ENCODE peak calls at places on chromosome 1, in six cellular contexts. T, F, K, H, A and M are unnamed samples.

GRCh38 chr1:66788231-66788939 is 12.7 kb downstream of the INSL5 start:
- DNase-seq in K (no peak), F (no peak), T (peak), H (no peak), A (peak), M (no peak)

GRCh38 chr1:33060579-33061083 is 20.3 kb upstream of the AZIN2 start:
- DNase-seq in A (no peak), T (no peak), H (no peak), K (peak), F (peak), M (peak)

GRCh38 chr1:175481126-175482071 is 262.0 kb downstream of the TNR start:
- DNase-seq in A (no peak), F (peak), K (peak), T (no peak), H (peak), M (no peak)

GRCh38 chr1:9476790-9477463 is 62.3 kb upstream of the SLC25A33 start:
- DNase-seq in T (no peak), A (no peak), F (no peak), K (peak), H (no peak), M (no peak)

GRCh38 chr1:206141996-206142395 is 24.8 kb upstream of the AVPR1B start:
- DNase-seq in T (no peak), H (no peak), K (no peak), A (no peak), F (no peak), M (no peak)

GRCh38 chr1:56417636-56418035 is 161.7 kb downstream of the PLPP3 start:
- DNase-seq in T (no peak), F (no peak), K (no peak), H (no peak), A (no peak), M (no peak)

GRCh38 chr1:7962011-7962335 is 462 bp downstream of the PARK7 start:
- DNase-seq in F (no peak), K (no peak), H (no peak), T (no peak), A (no peak), M (no peak)

GRCh38 chr1:202054094-202054493 is 43.7 kb downstream of the ELF3 start:
- DNase-seq in F (no peak), H (no peak), K (no peak), A (no peak), T (no peak), M (no peak)

GRCh38 chr1:231827337-231828105 is 200.9 kb downstream of the DISC1 start:
- DNase-seq in A (no peak), T (no peak), K (peak), F (peak), H (no peak), M (no peak)

GRCh38 chr1:72481420-72481819 is 199.1 kb upstream of the NEGR1 start:
- DNase-seq in F (no peak), T (no peak), H (no peak), K (no peak), A (no peak), M (no peak)

GRCh38 chr1:109610609-109611307 is 8.7 kb downstream of the GNAT2 start:
- DNase-seq in A (no peak), T (no peak), H (no peak), K (no peak), F (no peak), M (no peak)

GRCh38 chr1:44420535-44420934 is 15.5 kb downstream of the RNF220 start:
- DNase-seq in K (no peak), H (no peak), T (no peak), F (no peak), A (no peak), M (no peak)

GRCh38 chr1:39898146-39898545 is 3.6 kb downstream of the MYCL start:
- DNase-seq in A (no peak), T (no peak), H (no peak), F (no peak), K (no peak), M (no peak)

GRCh38 chr1:27113861-27114260 is 41.1 kb downstream of the SLC9A1 start:
- DNase-seq in T (no peak), A (no peak), F (no peak), K (no peak), H (no peak), M (no peak)

GRCh38 chr1:159598196-159598595 is 10.6 kb downstream of the APCS start:
- DNase-seq in A (no peak), H (no peak), K (peak), F (no peak), T (no peak), M (peak)

GRCh38 chr1:87017994-87018672 is 103.7 kb downstream of the HS2ST1 start:
- DNase-seq in T (no peak), A (no peak), K (no peak), H (no peak), F (no peak), M (no peak)

GRCh38 chr1:93977546-93977945 is 68.3 kb upstream of the GCLM start:
- DNase-seq in A (no peak), F (no peak), T (no peak), K (peak), H (no peak), M (peak)

GRCh38 chr1:1051127-1051810 is 22.8 kb downstream of the RNF223 start:
- DNase-seq in K (no peak), A (no peak), F (no peak), T (no peak), H (no peak), M (no peak)